ENCODE peak calls at places on chromosome 18, in four cellular contexts. R is thyroid gland, Y is body of pancreas, P is MM.1S. B is an unnamed sample.
A peak's percentile ranks its signal among the peaks of the same experiment; 100 is the strongest.

GRCh38 chr18:11176416-11176815 is 27.0 kb upstream of the PIEZO2 start:
- DNase-seq in R (no peak), Y (no peak), P (no peak), B (no peak)

GRCh38 chr18:35782926-35783325 is 189.6 kb upstream of the RMP24 start:
- DNase-seq in R (no peak), Y (no peak), P (no peak), B (no peak)

GRCh38 chr18:33316146-33316587 is 124.4 kb downstream of the CCDC178 start:
- DNase-seq in R (no peak), Y (no peak), P (no peak), B (no peak)

GRCh38 chr18:49230331-49230730 is 230.1 kb downstream of the DYM start:
- DNase-seq in R (no peak), Y (no peak), P (no peak), B (no peak)

GRCh38 chr18:63963610-63964256 is 6.1 kb upstream of the SERPINB8 start:
- DNase-seq in R (peak; percentile 53), Y (peak; percentile 67), P (peak; percentile 71), B (peak; percentile 30)

GRCh38 chr18:812123-812672 is at the start of gene YES1:
- DNase-seq in R (peak; percentile 85), Y (peak; percentile 85), P (peak; percentile 75), B (peak; percentile 90)

GRCh38 chr18:50847192-50847591 is 27.4 kb upstream of the MRO start:
- DNase-seq in R (no peak), Y (no peak), P (no peak), B (no peak)

GRCh38 chr18:58097127-58097906 is 53.3 kb downstream of the NEDD4L start:
- DNase-seq in R (peak; percentile 76), Y (peak; percentile 48), P (no peak), B (no peak)

GRCh38 chr18:60157810-60158209 is 214.8 kb downstream of the MC4R start:
- DNase-seq in R (no peak), Y (no peak), P (no peak), B (no peak)

GRCh38 chr18:72161686-72162085 is 382.5 kb downstream of the CBLN2 start:
- DNase-seq in R (no peak), Y (no peak), P (peak; percentile 37), B (no peak)

GRCh38 chr18:3455938-3456685 is 6.1 kb downstream of the TGIF1 start:
- DNase-seq in R (no peak), Y (no peak), P (no peak), B (peak; percentile 59)

GRCh38 chr18:33540392-33540791 is 37.6 kb upstream of the ASXL3 start:
- DNase-seq in R (no peak), Y (no peak), P (no peak), B (no peak)

GRCh38 chr18:74611791-74612190 is 14.1 kb downstream of the ZNF407 start:
- DNase-seq in R (no peak), Y (no peak), P (no peak), B (no peak)

GRCh38 chr18:9094307-9095226 is 7.9 kb upstream of the NDUFV2 start:
- DNase-seq in R (no peak), Y (no peak), P (no peak), B (no peak)
- H3K4me1 ChIP-seq in R (peaks cover 20% of the 10 kb centered on the region), Y (no peaks in the 10 kb centered on the region), P (peaks cover 18% of the 10 kb centered on the region), B (peaks cover 37% of the 10 kb centered on the region)

GRCh38 chr18:1917141-1917540 is 654.2 kb downstream of the METTL4 start:
- DNase-seq in R (no peak), Y (no peak), P (no peak), B (no peak)
- TF ChIP-seq CTCF in R (no peak), Y (no peak), P (no peak), B (no peak)

GRCh38 chr18:61606759-61607158 is 273.5 kb downstream of the CDH20 start:
- DNase-seq in R (peak; percentile 79), Y (peak; percentile 45), P (no peak), B (no peak)

GRCh38 chr18:61602836-61603235 is 269.6 kb downstream of the CDH20 start:
- DNase-seq in R (no peak), Y (no peak), P (no peak), B (no peak)

GRCh38 chr18:61606068-61606660 is 272.9 kb downstream of the CDH20 start:
- DNase-seq in R (peak; percentile 25), Y (peak; percentile 13), P (no peak), B (no peak)

GRCh38 chr18:61608306-61608705 is 275.1 kb downstream of the CDH20 start:
- DNase-seq in R (no peak), Y (no peak), P (no peak), B (no peak)

DNA sequence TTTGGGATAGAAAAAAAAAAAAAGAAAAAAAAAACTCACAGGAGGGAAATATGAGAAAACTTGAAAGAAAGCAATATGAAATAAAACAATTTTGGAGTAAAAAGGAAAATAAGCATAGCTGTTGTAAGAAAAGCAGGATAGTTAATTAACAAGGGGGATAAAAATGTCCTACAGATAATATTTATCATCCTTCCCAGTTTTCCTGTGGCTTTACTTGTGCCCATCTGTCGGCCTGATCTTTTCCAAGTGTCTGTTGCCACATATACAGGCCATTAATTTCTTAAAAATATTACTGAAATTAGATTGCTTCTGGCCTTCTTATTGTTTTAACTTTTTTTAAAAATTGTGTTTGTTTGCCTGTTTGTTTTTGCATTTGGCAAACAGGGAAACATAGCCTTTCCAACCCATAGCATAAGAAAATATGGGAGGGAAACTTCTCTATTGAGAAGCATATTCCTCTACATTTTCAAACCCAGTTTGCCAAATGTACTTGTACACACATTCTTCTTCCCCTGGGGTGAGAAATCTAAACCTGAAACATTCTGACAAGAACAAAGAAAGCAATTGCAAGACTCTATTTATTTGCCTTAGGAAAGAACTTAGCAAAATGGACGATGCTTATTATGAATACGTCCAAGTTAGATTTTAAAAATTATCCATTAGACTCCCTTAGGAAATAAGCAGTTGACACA is 272.3 kb downstream of the CDH20 start:
- DNase-seq in R (no peak), Y (no peak), P (no peak), B (no peak)
- H3K4me1 ChIP-seq in R (peaks cover 20% of the 10 kb centered on the region), Y (no peaks in the 10 kb centered on the region), P (no peaks in the 10 kb centered on the region), B (no peaks in the 10 kb centered on the region)

DNA sequence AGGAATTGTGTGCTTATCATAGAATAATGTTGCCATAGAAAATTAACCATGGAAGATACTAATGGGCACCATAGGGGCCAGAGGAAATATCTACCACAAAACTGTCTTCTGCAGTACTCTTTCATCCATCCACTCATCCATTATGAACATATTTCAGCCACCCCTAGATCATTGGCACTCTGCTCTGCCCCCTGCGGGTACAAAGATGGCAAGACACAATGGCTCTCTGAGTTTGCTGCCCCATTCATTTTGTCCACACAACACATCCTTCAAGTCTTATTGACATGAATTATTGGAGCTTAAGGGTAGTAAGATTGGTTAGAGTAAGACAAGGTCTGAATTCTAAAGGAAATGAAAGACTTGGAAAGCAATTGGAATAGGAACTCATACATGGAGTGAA is 1224.7 kb upstream of the CELF4 start:
- DNase-seq in R (no peak), Y (no peak), P (peak; percentile 16), B (no peak)
- TF ChIP-seq CTCF in R (no peak), Y (no peak), P (peak; percentile 27), B (peak; percentile 8)

B was measured in Caco-2.